ENCODE peak calls at places on chromosomes 7 and 10, in four cellular contexts. B, M, P and A are unnamed samples.

GRCh38 chr7:35799846-35800717 is 775 bp upstream of the SEPTIN7 start:
- DNase-seq in B (peak; percentile 94), P (peak; percentile 29), M (peak; percentile 90), A (peak; percentile 19)

GRCh38 chr7:103076767-103077166 is 1.8 kb downstream of the ARMC10 start:
- DNase-seq in P (no peak), M (no peak), B (no peak), A (no peak)

GRCh38 chr7:132865366-132865765 is 216.5 kb downstream of the CHCHD3 start:
- DNase-seq in P (no peak), B (no peak), M (no peak), A (no peak)

GRCh38 chr7:106015586-106016218 is 52.6 kb downstream of the CDHR3 start:
- DNase-seq in B (peak; percentile 67), P (no peak), M (no peak), A (no peak)

GRCh38 chr7:132685301-132685700 is 109.0 kb upstream of the PLXNA4 start:
- DNase-seq in B (no peak), P (no peak), M (no peak), A (no peak)

GRCh38 chr7:77631820-77632219 is 64.4 kb upstream of the RSBN1L start:
- DNase-seq in P (no peak), M (no peak), B (no peak), A (no peak)

GRCh38 chr7:43377196-43377935 is 205.5 kb upstream of the STK17A start:
- DNase-seq in P (no peak), M (no peak), B (no peak), A (no peak)

GRCh38 chr7:91164948-91165845 is 99.0 kb upstream of the FZD1 start:
- DNase-seq in M (no peak), P (no peak), B (no peak), A (peak; percentile 24)

GRCh38 chr7:33644489-33644888 is 260.9 kb upstream of the BMPER start:
- DNase-seq in P (no peak), M (no peak), B (no peak), A (no peak)

GRCh38 chr7:8434290-8435002 is 1.0 kb downstream of the NXPH1 start:
- DNase-seq in P (no peak), B (no peak), M (peak; percentile 79), A (no peak)

GRCh38 chr10:103497161-103497915 is 3.8 kb downstream of the NEURL1 start:
- DNase-seq in M (no peak), B (no peak), P (no peak), A (no peak)
- TF ChIP-seq KDM1A in M (no peak), B (no peak), P (no peak), A (no peak)

GRCh38 chr10:91296471-91296870 is 76.0 kb downstream of the PCGF5 start:
- DNase-seq in M (no peak), B (peak; percentile 34), P (peak; percentile 37), A (no peak)
- TF ChIP-seq ZNF274 in M (no peak), B (no peak), P (no peak), A (no peak)

GRCh38 chr7:7176421-7177043 is 5.8 kb upstream of the C1GALT1 start:
- DNase-seq in M (no peak), B (peak; percentile 50), P (peak; percentile 81), A (no peak)
- TF ChIP-seq KDM1A in M (no peak), B (no peak), P (no peak), A (no peak)

GRCh38 chr10:120503695-120504094 is 46.7 kb downstream of the PLPP4 start:
- DNase-seq in B (no peak), P (no peak), M (no peak), A (no peak)
- TF ChIP-seq ZNF274 in B (no peak), P (no peak), M (no peak), A (no peak)

DNA sequence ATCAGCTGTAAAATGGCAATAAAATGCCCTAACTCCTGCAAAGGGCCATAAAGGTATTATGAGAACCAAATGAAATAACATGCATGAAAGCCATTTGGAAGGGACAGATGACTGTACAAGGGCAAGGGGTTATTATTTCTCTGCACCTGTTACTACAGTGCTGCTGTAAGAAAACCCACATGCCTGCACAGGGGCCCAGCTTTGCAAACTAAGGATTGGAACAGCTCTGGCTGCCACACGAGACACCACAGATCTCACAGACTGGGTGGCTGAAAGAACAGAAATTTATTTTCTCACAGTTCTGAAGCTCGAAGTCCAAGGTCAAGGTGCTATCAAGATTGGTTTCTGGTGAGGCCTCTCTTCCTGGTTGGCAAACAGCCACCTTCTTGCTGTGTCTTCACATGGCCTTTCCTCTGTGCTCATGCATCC is 409.0 kb upstream of the NRP1 start:
- DNase-seq in M (no peak), B (no peak), P (no peak), A (peak; percentile 19)
- TF ChIP-seq KDM1A in M (no peak), B (no peak), P (no peak), A (no peak)

GRCh38 chr7:100803398-100804161 is 23.7 kb downstream of the EPHB4 start:
- DNase-seq in P (peak; percentile 17), M (peak; percentile 63), B (peak; percentile 80), A (peak; percentile 56)
- TF ChIP-seq ZNF274 in P (no peak), M (no peak), B (no peak), A (no peak)

GRCh38 chr10:110527731-110528171 is 30.0 kb downstream of the DUSP5 start:
- DNase-seq in P (peak; percentile 60), B (no peak), M (no peak), A (no peak)

GRCh38 chr10:110530131-110530831 is 32.6 kb downstream of the DUSP5 start:
- DNase-seq in P (peak; percentile 16), B (no peak), M (peak; percentile 86), A (no peak)

GRCh38 chr10:110531687-110532086 is 34.0 kb downstream of the DUSP5 start:
- DNase-seq in P (no peak), B (no peak), M (no peak), A (no peak)

GRCh38 chr10:110528224-110528997 is 30.7 kb downstream of the DUSP5 start:
- DNase-seq in B (no peak), M (no peak), P (no peak), A (no peak)

DNA sequence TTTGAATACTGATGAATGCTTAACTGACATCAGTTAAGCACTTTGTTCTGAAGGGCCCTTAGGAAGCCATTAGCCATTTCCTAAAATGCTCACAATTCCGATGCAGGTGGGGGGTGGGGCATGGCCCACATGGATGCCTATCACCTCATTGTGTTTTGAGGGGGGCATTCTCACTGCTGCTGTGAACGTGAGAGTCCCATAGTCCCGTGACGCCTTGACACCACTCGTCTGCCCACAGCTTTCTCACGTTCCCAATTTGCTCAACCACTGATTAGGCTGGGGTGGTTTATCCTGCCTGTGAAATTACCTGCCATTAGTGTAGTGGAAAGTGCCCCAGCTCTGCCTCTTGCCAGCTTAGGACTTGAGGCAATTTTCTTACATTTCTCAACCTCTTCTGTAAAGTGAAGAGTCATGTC is 31.9 kb downstream of the DUSP5 start:
- DNase-seq in B (no peak), P (no peak), M (no peak), A (peak; percentile 68)
- TF ChIP-seq KDM1A in B (no peak), P (no peak), M (no peak), A (no peak)

DNA sequence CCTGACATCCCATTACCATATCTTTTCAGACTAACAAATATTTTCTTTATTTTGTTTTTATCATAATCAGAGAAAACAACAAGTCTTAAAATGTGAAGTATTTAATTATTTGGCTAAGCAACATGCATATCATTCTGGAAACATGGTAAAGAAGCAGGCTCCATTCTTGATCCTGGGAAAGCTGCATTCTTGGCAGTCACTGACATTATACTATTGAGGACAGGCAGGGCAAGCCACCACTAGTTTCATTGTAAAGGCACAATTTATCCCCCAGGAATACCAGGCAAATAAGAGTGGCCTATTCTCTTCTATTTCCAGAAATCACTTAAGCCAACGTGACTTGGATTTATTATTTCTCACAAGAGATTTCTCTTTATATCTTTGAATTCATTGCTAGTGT is 153.8 kb upstream of the AKR1E2 start:
- DNase-seq in P (no peak), M (no peak), B (no peak), A (no peak)
- TF ChIP-seq ZNF274 in P (no peak), M (no peak), B (no peak), A (no peak)

DNA sequence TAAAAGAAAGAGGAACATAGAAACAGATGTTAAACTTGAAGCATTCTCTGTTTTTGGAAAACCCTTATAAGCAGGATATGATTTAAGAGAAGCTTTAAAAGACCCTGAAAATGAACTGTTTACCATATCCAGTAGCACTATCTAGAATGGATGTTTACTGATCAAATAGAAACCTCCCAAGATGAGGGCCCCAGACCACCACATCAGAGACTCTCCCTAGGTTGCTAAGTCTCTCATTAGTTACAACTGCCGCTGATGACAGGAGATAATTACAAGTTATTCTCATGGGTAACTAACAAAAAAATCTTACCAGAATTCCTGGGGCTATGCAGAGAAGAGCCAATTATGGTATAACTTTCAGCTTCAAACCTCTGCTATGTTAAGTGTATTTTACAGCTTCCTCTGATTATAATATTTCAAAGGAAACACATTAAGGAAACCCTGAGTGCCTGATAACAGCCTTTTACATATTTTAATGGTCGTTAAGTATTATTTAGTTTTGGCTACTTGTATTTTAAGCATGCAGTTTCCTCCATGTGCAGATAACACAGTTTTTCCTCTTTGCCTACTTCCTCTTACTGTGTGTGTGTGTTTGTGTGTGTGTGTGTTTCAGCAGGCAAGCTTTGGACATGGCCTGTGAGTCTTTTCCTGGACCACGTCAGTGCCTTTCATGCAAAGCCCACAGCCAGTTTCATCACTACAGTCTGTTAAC is 17.8 kb downstream of the JCAD start:
- DNase-seq in P (no peak), M (no peak), B (no peak), A (no peak)
- TF ChIP-seq KDM1A in P (no peak), M (no peak), B (no peak), A (no peak)

GRCh38 chr10:132541129-132541528 is 3.5 kb downstream of the INPP5A start:
- DNase-seq in P (no peak), B (no peak), M (no peak), A (no peak)

GRCh38 chr10:132539431-132539839 is 1.8 kb downstream of the INPP5A start:
- DNase-seq in P (no peak), M (no peak), B (no peak), A (no peak)

GRCh38 chr10:132538790-132539421 is 1.3 kb downstream of the INPP5A start:
- DNase-seq in P (no peak), B (no peak), M (no peak), A (no peak)

GRCh38 chr10:132540456-132540855 is 2.9 kb downstream of the INPP5A start:
- DNase-seq in P (no peak), B (no peak), M (no peak), A (no peak)

GRCh38 chr10:132539894-132540293 is 2.3 kb downstream of the INPP5A start:
- DNase-seq in P (no peak), M (no peak), B (no peak), A (no peak)
- TF ChIP-seq ZNF274 in P (no peak), M (no peak), B (no peak), A (no peak)